ENCODE peak calls at places on chromosome 1, in nine cellular contexts. Q, X, U, O, H, S, N, B and V are unnamed samples.

GRCh38 chr1:89425056-89425455 is 61.2 kb downstream of the GBP6 start:
- DNase-seq in Q (no peak), X (no peak), U (no peak), O (no peak), H (no peak), S (peak; percentile 34), N (no peak), B (no peak), V (no peak)

GRCh38 chr1:196558424-196558823 is 49.8 kb downstream of the KCNT2 start:
- DNase-seq in Q (no peak), X (no peak), U (no peak), O (no peak), H (no peak), S (peak; percentile 40), N (peak; percentile 6), B (no peak), V (no peak)

GRCh38 chr1:72184099-72184695 is 98.1 kb downstream of the NEGR1 start:
- DNase-seq in Q (no peak), X (no peak), U (no peak), O (no peak), H (no peak), S (no peak), N (no peak), B (no peak), V (no peak)

GRCh38 chr1:17014671-17015567 is 3.2 kb upstream of the ATP13A2 start:
- DNase-seq in Q (no peak), X (no peak), U (no peak), O (no peak), H (no peak), S (no peak), N (no peak), B (no peak), V (no peak)

GRCh38 chr1:97895278-97895677 is 25.6 kb downstream of the DPYD start:
- DNase-seq in Q (no peak), X (no peak), U (no peak), O (no peak), H (no peak), S (no peak), N (no peak), B (peak; percentile 56), V (no peak)

GRCh38 chr1:56424744-56425493 is 154.4 kb downstream of the PLPP3 start:
- DNase-seq in Q (no peak), X (no peak), U (no peak), O (peak; percentile 91), H (peak; percentile 24), S (peak; percentile 42), N (peak; percentile 27), B (peak; percentile 93), V (peak; percentile 49)

GRCh38 chr1:19676438-19676922 is 11.8 kb downstream of the HTR6 start:
- DNase-seq in Q (peak; percentile 57), X (no peak), U (no peak), O (peak; percentile 80), H (peak; percentile 65), S (no peak), N (peak; percentile 16), B (peak; percentile 75), V (no peak)

GRCh38 chr1:201585099-201585498 is 46.2 kb downstream of the NAV1 start:
- DNase-seq in Q (no peak), X (no peak), U (no peak), O (no peak), H (no peak), S (no peak), N (no peak), B (no peak), V (no peak)

GRCh38 chr1:116763116-116763786 is 9.0 kb downstream of the CD2 start:
- DNase-seq in Q (no peak), X (no peak), U (peak; percentile 75), O (no peak), H (peak; percentile 25), S (no peak), N (no peak), B (no peak), V (no peak)

GRCh38 chr1:211493865-211494653 is 2.1 kb upstream of the RD3 start:
- DNase-seq in Q (no peak), X (no peak), U (no peak), O (no peak), H (no peak), S (no peak), N (no peak), B (no peak), V (no peak)

GRCh38 chr1:165644064-165644735 is 13.2 kb downstream of the MGST3 start:
- DNase-seq in Q (no peak), X (no peak), U (no peak), O (no peak), H (no peak), S (peak; percentile 46), N (no peak), B (no peak), V (no peak)

GRCh38 chr1:18360251-18360650 is 120.5 kb upstream of the KLHDC7A start:
- DNase-seq in Q (no peak), X (no peak), U (no peak), O (no peak), H (no peak), S (no peak), N (no peak), B (no peak), V (no peak)

GRCh38 chr1:203026666-203027663 is 674 bp downstream of the PPFIA4 start:
- DNase-seq in Q (peak; percentile 40), X (no peak), U (peak; percentile 51), O (no peak), H (no peak), S (no peak), N (no peak), B (no peak), V (no peak)

GRCh38 chr1:224180783-224181452 is 2.1 kb upstream of the DEGS1 start:
- DNase-seq in Q (no peak), X (no peak), U (no peak), O (no peak), H (no peak), S (no peak), N (no peak), B (peak; percentile 38), V (no peak)

GRCh38 chr1:190478193-190479007 is 736 bp upstream of the BRINP3 start:
- DNase-seq in Q (peak; percentile 12), X (no peak), U (no peak), O (peak; percentile 16), H (no peak), S (no peak), N (no peak), B (no peak), V (no peak)

GRCh38 chr1:34057347-34057746 is 107.7 kb downstream of the CSMD2 start:
- DNase-seq in Q (no peak), X (no peak), U (no peak), O (peak; percentile 44), H (no peak), S (no peak), N (no peak), B (no peak), V (no peak)

GRCh38 chr1:63960326-63960725 is 186.5 kb downstream of the ROR1 start:
- DNase-seq in Q (no peak), X (no peak), U (no peak), O (no peak), H (no peak), S (no peak), N (no peak), B (no peak), V (no peak)
- H3K27ac ChIP-seq in Q (no peak overlapping the region), X (no peak overlapping the region), U (no peak overlapping the region), O (no peak overlapping the region), H (no peak overlapping the region), S (no peak overlapping the region), N (no peak overlapping the region), B (no peak overlapping the region), V (no peak overlapping the region)

GRCh38 chr1:61053712-61054608 is 28.4 kb upstream of the NFIA start:
- DNase-seq in Q (peak; percentile 45), X (no peak), U (peak; percentile 57), O (peak; percentile 83), H (peak; percentile 34), S (no peak), N (no peak), B (peak; percentile 63), V (peak; percentile 40)
- H3K27ac ChIP-seq in Q (peak overlapping the region; percentile 23), X (no peak overlapping the region), U (peak overlapping the region; percentile 61), O (peak overlapping the region; percentile 94), H (peak overlapping the region; percentile 92), S (no peak overlapping the region), N (no peak overlapping the region), B (no peak overlapping the region), V (peak overlapping the region; percentile 91)

GRCh38 chr1:77888071-77888428 is 374 bp upstream of the NEXN start:
- DNase-seq in Q (no peak), X (no peak), U (no peak), O (peak; percentile 77), H (no peak), S (no peak), N (peak; percentile 42), B (no peak), V (no peak)

GRCh38 chr1:77888429-77889239 is at the start of gene NEXN:
- DNase-seq in Q (peak; percentile 86), X (no peak), U (no peak), O (peak; percentile 94), H (peak; percentile 83), S (peak; percentile 39), N (peak; percentile 67), B (no peak), V (peak; percentile 85)

GRCh38 chr1:77891200-77891599 is 2.8 kb downstream of the NEXN start:
- DNase-seq in Q (no peak), X (no peak), U (no peak), O (no peak), H (no peak), S (no peak), N (no peak), B (no peak), V (no peak)

GRCh38 chr1:77889240-77889637 is 815 bp downstream of the NEXN start:
- DNase-seq in Q (no peak), X (no peak), U (no peak), O (no peak), H (no peak), S (peak; percentile 70), N (peak; percentile 53), B (no peak), V (no peak)

GRCh38 chr1:77889671-77890070 is 1.2 kb downstream of the NEXN start:
- DNase-seq in Q (no peak), X (no peak), U (no peak), O (peak; percentile 44), H (no peak), S (peak; percentile 92), N (peak; percentile 68), B (no peak), V (no peak)
- H3K27ac ChIP-seq in Q (no peak overlapping the region), X (no peak overlapping the region), U (no peak overlapping the region), O (peak overlapping the region; percentile 89), H (peak overlapping the region; percentile 95), S (peak overlapping the region; percentile 60), N (peak overlapping the region; percentile 100), B (no peak overlapping the region), V (no peak overlapping the region)

DNA sequence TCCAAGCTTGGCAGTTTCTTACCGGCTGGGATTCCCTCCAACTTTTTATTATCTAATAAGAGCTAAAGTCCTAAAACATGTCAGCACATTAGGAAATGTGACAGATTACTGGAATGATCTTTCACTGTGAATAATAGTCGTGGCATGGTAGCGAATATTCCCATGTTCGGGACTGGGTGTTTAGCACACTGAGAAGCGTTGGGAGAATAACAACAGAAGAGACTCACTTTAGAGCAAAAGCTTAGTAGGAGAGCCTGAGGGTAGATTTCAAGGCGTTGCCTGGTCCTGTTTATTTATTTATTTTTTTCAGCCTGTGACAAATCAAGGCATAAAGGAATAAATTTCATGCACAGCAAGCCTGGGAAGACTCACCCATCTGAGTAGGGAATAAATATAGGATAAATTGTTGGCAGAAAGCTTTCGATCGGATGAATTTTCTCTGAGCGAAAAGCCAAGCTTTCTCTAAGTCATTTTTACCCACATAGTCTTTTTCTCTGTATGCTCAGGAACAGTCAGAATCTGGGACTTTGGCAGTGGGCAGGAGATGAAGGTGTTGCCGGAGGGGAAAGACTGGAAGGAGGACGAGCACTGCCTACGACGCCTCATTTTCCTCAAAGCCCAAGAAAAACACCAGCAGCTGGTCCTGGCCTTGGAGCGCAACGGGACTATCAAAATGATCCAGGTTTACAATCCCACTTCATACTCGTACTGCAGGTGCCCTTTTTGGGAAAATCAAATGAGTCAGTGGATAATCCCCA is 97.1 kb downstream of the WDR64 start:
- DNase-seq in Q (no peak), X (no peak), U (no peak), O (no peak), H (no peak), S (peak; percentile 74), N (no peak), B (no peak), V (no peak)
- H3K27ac ChIP-seq in Q (no peak overlapping the region), X (no peak overlapping the region), U (no peak overlapping the region), O (no peak overlapping the region), H (no peak overlapping the region), S (peak overlapping the region; percentile 94), N (no peak overlapping the region), B (no peak overlapping the region), V (no peak overlapping the region)